ENCODE peak calls at places on chromosomes 5 and 9, in four cellular contexts. T is heart left ventricle, Y is tibial artery, L is ovary. G is an unnamed sample.

GRCh38 chr9:112091805-112092204 is 83.3 kb downstream of the SUSD1 start:
- DNase-seq in T (no peak), Y (no peak), L (no peak), G (no peak)

GRCh38 chr9:16267336-16268036 is 603.0 kb downstream of the BNC2 start:
- DNase-seq in Y (no peak), L (no peak), T (no peak), G (no peak)

GRCh38 chr9:80873861-80874260 is 815.5 kb downstream of the TLE1 start:
- DNase-seq in Y (no peak), T (no peak), L (no peak), G (no peak)

GRCh38 chr5:179211631-179212030 is 133.6 kb downstream of the ADAMTS2 start:
- DNase-seq in Y (no peak), L (no peak), T (no peak), G (no peak)

GRCh38 chr5:74722271-74722670 is 37.2 kb downstream of the HEXB start:
- DNase-seq in Y (no peak), L (no peak), T (no peak), G (no peak)

GRCh38 chr9:105438136-105438839 is 9.5 kb upstream of the FSD1L start:
- DNase-seq in Y (no peak), T (no peak), L (no peak), G (no peak)

GRCh38 chr5:40879163-40879942 is 29.9 kb upstream of the C7 start:
- DNase-seq in T (no peak), L (no peak), Y (no peak), G (no peak)

GRCh38 chr9:116939605-116940004 is 252.5 kb downstream of the TRIM32 start:
- DNase-seq in L (no peak), Y (no peak), T (no peak), G (no peak)

GRCh38 chr5:76583163-76584047 is 39.8 kb downstream of the F2RL2 start:
- DNase-seq in Y (no peak), T (no peak), L (no peak), G (no peak)

GRCh38 chr5:69502375-69503143 is 10.0 kb downstream of the OCLN start:
- DNase-seq in L (no peak), T (no peak), Y (no peak), G (no peak)

GRCh38 chr5:173201636-173202265 is 33.3 kb downstream of the NKX2-5 start:
- DNase-seq in Y (no peak), T (no peak), L (no peak), G (no peak)

GRCh38 chr5:14190194-14191164 is 47.3 kb downstream of the TRIO start:
- DNase-seq in T (no peak), L (no peak), Y (peak; percentile 47), G (peak; percentile 84)

GRCh38 chr5:178564842-178565550 is 25.2 kb downstream of the COL23A1 start:
- DNase-seq in L (no peak), Y (no peak), T (no peak), G (no peak)

GRCh38 chr9:129412814-129413536 is 207.9 kb downstream of the C9orf50 start:
- DNase-seq in Y (peak; percentile 86), L (peak; percentile 77), T (peak; percentile 80), G (peak; percentile 90)

GRCh38 chr5:103247120-103247519 is 11.4 kb upstream of the MACIR start:
- DNase-seq in Y (no peak), T (no peak), L (no peak), G (no peak)

GRCh38 chr9:91157891-91158660 is 203.6 kb downstream of the AUH start:
- DNase-seq in T (no peak), Y (no peak), L (no peak), G (peak; percentile 52)

GRCh38 chr5:165209101-165209727 is 1703.8 kb downstream of the MAT2B start:
- DNase-seq in Y (no peak), T (no peak), L (no peak), G (no peak)

DNA sequence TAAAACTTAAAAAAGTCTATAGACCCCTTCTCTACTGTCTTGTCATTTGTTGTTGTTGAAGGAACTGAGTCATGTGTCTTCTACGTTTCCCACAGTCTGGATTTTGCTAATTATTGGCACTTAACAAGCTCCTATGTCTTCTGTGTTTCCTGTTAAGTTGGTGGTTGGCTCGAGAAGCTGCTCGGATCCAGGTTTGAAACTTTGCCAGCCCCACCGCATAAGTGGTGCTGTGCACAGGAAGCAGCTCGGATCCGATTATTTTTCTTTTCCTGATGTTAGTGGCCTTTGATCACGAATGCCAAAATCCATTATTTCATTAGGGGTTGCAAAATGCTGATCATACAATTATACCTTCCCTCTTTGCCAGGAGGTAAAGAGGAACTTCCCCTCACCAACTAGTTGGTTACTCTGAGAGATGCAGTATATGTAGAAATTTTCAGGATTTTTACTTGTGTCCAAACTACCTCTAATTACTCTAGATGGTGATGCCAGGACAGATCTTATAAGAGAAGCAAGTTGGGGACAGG is 186.5 kb downstream of the NSG2 start:
- DNase-seq in L (no peak), Y (no peak), T (no peak), G (peak; percentile 53)
- H3K27ac ChIP-seq in L (no peak overlapping the region), Y (no peak overlapping the region), T (no peak overlapping the region), G (no peak overlapping the region)

DNA sequence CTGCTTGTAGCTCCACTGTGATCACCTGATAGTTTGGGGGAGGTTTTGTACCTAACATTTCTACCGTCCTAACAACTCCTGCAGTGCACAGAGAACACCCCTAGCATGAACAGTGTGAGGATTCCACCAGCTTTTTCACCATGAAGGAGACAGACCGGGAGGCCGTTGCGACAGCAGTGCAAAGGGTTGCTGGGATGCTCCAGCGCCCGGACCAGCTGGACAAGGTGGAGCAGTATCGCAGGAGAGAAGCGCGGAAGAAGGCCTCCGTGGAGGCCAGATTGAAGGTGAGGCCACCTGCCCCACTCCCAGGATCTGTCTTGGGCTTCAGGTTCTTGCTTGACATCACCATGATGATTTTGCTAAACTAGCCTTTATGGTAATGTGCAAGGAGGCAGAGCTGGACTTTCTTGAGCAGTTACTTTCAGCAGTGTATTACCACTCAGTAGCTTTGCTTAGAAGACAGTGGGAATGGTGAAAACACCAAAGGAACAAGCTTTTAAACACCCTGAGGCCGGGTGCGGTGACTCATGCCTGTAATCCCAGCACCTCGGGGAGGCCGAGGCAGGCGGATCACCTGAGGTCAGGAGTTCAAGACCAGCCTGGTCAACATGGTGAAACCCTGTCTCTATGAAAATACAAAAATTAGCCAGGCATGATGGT is 3.2 kb downstream of the EXOC3 start:
- DNase-seq in T (peak; percentile 15), L (no peak), Y (peak; percentile 7), G (no peak)
- H3K4me3 ChIP-seq in T (no peak overlapping the region), L (no peak overlapping the region), Y (no peak overlapping the region), G (no peak overlapping the region)

DNA sequence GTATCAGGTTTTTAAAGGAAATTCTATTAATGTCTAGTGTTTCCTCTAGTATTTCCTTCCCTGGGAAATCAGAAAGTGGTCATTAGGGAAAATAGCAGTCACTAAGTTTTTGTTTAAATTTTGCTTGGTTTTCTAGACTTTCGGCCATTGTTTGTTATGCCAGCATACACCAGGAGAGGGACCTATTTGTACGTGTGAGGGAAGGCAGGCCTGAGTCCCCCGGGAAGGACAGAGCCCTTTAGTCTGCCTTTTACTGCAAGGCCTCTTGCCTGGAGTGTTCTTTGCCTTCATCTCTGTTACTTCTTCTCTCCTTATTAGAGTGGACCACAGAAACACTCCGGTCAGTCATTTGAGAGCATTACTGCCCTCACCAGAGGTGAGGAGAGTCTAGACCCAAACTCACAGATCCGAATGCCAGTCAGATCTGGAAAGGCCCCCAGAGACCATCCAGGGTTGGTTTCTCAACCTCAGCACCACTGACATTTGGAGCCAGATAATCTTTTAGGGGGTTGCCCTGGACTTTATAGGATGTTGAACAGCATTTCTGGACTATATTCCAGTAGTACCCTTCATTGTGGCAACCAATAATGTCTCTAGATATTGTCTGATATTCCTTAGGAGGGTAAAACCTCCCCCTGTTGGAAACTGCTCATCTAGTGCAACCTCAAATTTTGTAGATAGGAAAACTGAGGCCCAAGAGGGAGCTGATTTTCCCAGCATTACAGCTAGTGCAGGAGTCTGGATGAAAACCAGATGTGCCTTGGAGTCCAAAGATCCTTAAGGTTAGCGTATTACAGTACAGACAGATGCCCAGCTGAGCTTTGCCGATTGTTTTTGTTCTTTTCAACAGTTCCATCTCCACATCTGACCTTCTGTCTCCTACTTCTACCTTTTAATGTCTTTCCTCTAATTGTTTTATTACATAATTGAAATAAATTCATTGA is 93.0 kb upstream of the NIPAL4 start:
- DNase-seq in L (no peak), Y (peak; percentile 46), T (peak; percentile 37), G (no peak)
- TF ChIP-seq CTCF in L (no peak), Y (peak; percentile 71), T (no peak), G (no peak)

GRCh38 chr9:131289301-131290038 is at the start of gene PLPP7:
- DNase-seq in T (peak; percentile 95), L (peak; percentile 69), Y (peak; percentile 77), G (peak; percentile 91)
- H3K27ac ChIP-seq in T (peak within 1 kb of the TSS; percentile 95), L (peak within 1 kb of the TSS; percentile 60), Y (peak within 1 kb of the TSS; percentile 85), G (peak within 1 kb of the TSS; percentile 78)

DNA sequence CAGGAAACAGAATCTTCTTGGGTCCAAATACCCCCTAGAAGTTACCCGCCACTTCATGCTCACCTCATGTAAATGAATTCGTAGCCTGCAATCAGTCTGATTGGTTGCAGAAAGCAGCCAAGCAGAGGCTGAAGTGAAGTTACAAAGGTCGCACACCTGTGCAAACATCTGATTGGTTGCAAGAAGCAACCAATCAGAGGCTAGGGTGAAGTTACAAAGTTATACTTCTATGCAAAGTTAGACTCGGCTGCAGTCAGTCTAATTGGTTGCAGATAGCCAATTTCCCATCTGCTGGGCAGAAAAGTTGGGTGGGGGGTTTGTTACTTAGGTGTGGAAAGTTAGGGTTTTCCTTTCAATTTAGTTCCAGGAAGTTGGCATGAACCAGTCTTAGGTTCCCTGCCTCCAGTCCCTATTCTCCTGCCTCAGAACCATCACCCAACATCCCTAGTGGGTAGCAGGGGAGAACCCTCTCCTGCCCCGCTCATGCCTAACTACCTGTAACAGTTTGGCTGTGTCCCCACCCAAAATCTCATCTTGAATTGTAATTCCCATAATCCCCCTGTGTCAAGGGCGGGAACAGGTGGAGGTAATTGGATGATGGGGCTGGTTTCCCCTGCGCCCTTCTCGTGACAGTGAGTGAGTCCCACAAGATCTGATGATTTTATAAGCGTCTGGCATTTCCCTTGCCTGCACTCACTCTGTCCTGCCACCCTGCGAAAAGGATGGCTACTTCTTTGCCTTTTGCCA is 1.2 kb upstream of the RUSC2 start:
- DNase-seq in L (no peak), T (no peak), Y (no peak), G (peak; percentile 79)
- H3K4me3 ChIP-seq in L (peak overlapping the region; percentile 62), T (peak overlapping the region; percentile 82), Y (peak overlapping the region; percentile 98), G (peak overlapping the region; percentile 92)

DNA sequence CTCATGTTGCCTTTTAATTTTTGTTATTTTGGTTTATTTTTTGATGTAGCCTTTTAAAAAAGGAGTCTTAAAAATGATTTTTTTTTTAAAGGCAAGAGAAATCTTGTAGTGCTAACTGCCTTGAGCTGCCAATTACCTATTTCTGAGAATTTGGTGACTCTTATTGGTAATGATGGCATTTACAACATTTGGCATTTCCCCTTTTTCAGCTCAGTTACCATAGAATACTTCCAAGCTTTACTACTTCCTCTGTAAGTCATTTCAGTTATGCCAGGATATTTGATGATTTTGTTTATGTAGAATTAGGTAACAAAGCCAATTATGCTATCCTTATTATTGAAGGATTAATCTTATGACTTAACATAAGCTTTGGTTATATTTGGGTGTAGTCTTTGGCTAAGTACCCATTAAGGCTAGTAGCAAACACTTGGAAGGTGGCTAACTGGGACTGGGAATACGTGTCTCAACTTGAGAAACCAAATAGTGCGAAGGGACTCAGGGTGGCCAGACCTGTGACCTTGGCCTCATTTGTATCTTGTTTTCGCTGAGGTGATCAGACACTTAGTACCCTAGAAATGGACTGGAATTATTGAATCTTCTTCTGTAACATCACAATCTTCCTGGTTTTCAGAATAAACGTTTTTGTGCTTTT is 27.7 kb downstream of the CDC37L1 start:
- DNase-seq in L (no peak), Y (no peak), T (no peak), G (no peak)
- TF ChIP-seq CTCF in L (no peak), Y (no peak), T (no peak), G (no peak)

GRCh38 chr9:13876741-13877140 is 437.2 kb downstream of the NFIB start:
- DNase-seq in Y (no peak), L (no peak), T (no peak), G (no peak)

GRCh38 chr9:13873212-13873611 is 440.7 kb downstream of the NFIB start:
- DNase-seq in Y (no peak), L (no peak), T (no peak), G (no peak)
- H3K27ac ChIP-seq in Y (no peak overlapping the region), L (no peak overlapping the region), T (no peak overlapping the region), G (no peak overlapping the region)